ENCODE peak calls at places on chromosomes 16 and 17, in eight cellular contexts. O is fibroblast of pulmonary artery; P is lower leg skin; S is MCF 10A; M is sciatic nerve; Y is effector CD4-positive, alpha-beta T cell; L is activated CD8-positive, alpha-beta memory T cell treated with anti-CD3 and anti-CD28 coated beads, Interleukin-2, amount 50 U/mL, for 4 hours; B is fibroblast of the conjunctiva. I is an unnamed sample.

GRCh38 chr16:13018026-13018425 is 116.6 kb downstream of the SHISA9 start:
- DNase-seq in O (no peak), P (no peak), S (no peak), M (no peak), Y (no peak), L (no peak), B (no peak), I (no peak)

GRCh38 chr17:65183736-65184135 is 46.6 kb downstream of the RGS9 start:
- DNase-seq in O (peak), P (no peak), S (peak), M (no peak), Y (no peak), L (no peak), B (no peak), I (peak)

GRCh38 chr16:11112723-11113348 is 143.2 kb downstream of the SOCS1 start:
- DNase-seq in O (no peak), P (no peak), S (peak), M (no peak), Y (no peak), L (no peak), B (no peak), I (no peak)

GRCh38 chr17:1977583-1978395 is 47.3 kb downstream of the RTN4RL1 start:
- DNase-seq in O (no peak), P (no peak), S (no peak), M (no peak), Y (no peak), L (no peak), B (no peak), I (no peak)

GRCh38 chr16:24273511-24273910 is 17.4 kb downstream of the CACNG3 start:
- DNase-seq in O (no peak), P (no peak), S (peak), M (no peak), Y (no peak), L (no peak), B (no peak), I (no peak)

GRCh38 chr17:40539711-40540411 is 25.4 kb downstream of the CCR7 start:
- DNase-seq in O (no peak), P (no peak), S (no peak), M (peak), Y (no peak), L (peak), B (no peak), I (no peak)

GRCh38 chr16:59683709-59684108 is 949.6 kb upstream of the GOT2 start:
- DNase-seq in O (no peak), P (no peak), S (peak), M (no peak), Y (no peak), L (no peak), B (no peak), I (no peak)

GRCh38 chr16:50718761-50719400 is 23.0 kb upstream of the CYLD start:
- DNase-seq in O (no peak), P (no peak), S (no peak), M (no peak), Y (no peak), L (no peak), B (no peak), I (no peak)

GRCh38 chr17:43645765-43646481 is 15.8 kb downstream of the MEOX1 start:
- DNase-seq in O (peak), P (peak), S (no peak), M (peak), Y (no peak), L (no peak), B (no peak), I (peak)

GRCh38 chr17:2867441-2868424 is 71.5 kb downstream of the RAP1GAP2 start:
- DNase-seq in O (peak), P (no peak), S (peak), M (no peak), Y (no peak), L (no peak), B (peak), I (peak)

GRCh38 chr16:89085755-89086154 is 7.9 kb upstream of the ACSF3 start:
- DNase-seq in O (no peak), P (no peak), S (no peak), M (no peak), Y (no peak), L (no peak), B (no peak), I (no peak)

GRCh38 chr16:65005696-65006095 is 116.2 kb downstream of the CDH11 start:
- DNase-seq in O (no peak), P (no peak), S (no peak), M (no peak), Y (no peak), L (no peak), B (no peak), I (peak)

GRCh38 chr16:66267287-66268137 is 99.0 kb upstream of the CDH5 start:
- DNase-seq in O (no peak), P (no peak), S (no peak), M (no peak), Y (no peak), L (no peak), B (no peak), I (no peak)

GRCh38 chr16:2033057-2033911 is 6.6 kb downstream of the NHERF2 start:
- DNase-seq in O (peak), P (no peak), S (no peak), M (peak), Y (no peak), L (peak), B (no peak), I (peak)

GRCh38 chr17:81028506-81028858 is 6.5 kb upstream of the BAIAP2 start:
- DNase-seq in O (no peak), P (no peak), S (no peak), M (peak), Y (no peak), L (no peak), B (no peak), I (no peak)